ENCODE peak calls at places on chromosomes 12 and 14, in four cellular contexts. Y is tibial artery, D is RWPE1, F is astrocyte. W is an unnamed sample.

GRCh38 chr14:34649344-34649743 is 19.4 kb upstream of the SNX6 start:
- DNase-seq in Y (no peak), D (peak), F (peak), W (no peak)

GRCh38 chr14:76152333-76152681 is 585 bp downstream of the GPATCH2L start:
- DNase-seq in Y (peak), D (peak), F (peak), W (no peak)

GRCh38 chr12:54750-55535 is 11.6 kb upstream of the IQSEC3 start:
- DNase-seq in Y (no peak), D (no peak), F (no peak), W (no peak)

GRCh38 chr14:94451826-94452225 is 774 bp downstream of the SERPINA11 start:
- DNase-seq in Y (no peak), D (no peak), F (no peak), W (no peak)

GRCh38 chr12:117293510-117293909 is 67.9 kb downstream of the NOS1 start:
- DNase-seq in Y (no peak), D (no peak), F (no peak), W (no peak)

GRCh38 chr12:74602881-74603523 is 65.4 kb downstream of the ATXN7L3B start:
- DNase-seq in Y (no peak), D (no peak), F (no peak), W (no peak)

GRCh38 chr14:32319368-32320049 is 9.6 kb upstream of the AKAP6 start:
- DNase-seq in Y (no peak), D (no peak), F (no peak), W (no peak)

GRCh38 chr14:40623641-40624040 is 983.0 kb upstream of the LRFN5 start:
- DNase-seq in Y (no peak), D (no peak), F (no peak), W (no peak)

GRCh38 chr12:51886021-51886710 is 1.7 kb upstream of the ANKRD33 start:
- DNase-seq in Y (peak), D (peak), F (peak), W (no peak)

GRCh38 chr14:43449291-43449690 is 1057.8 kb downstream of the FSCB start:
- DNase-seq in Y (no peak), D (no peak), F (no peak), W (no peak)

GRCh38 chr14:37116933-37117844 is 55.2 kb downstream of the SLC25A21 start:
- DNase-seq in Y (no peak), D (peak), F (peak), W (no peak)

GRCh38 chr14:63493246-63493645 is 49.9 kb downstream of the PPP2R5E start:
- DNase-seq in Y (no peak), D (no peak), F (peak), W (no peak)

GRCh38 chr12:22458301-22458917 is 85.9 kb downstream of the C2CD5 start:
- DNase-seq in Y (no peak), D (no peak), F (no peak), W (no peak)

GRCh38 chr12:28066879-28067278 is 94.3 kb upstream of the PTHLH start:
- DNase-seq in Y (no peak), D (no peak), F (no peak), W (no peak)

GRCh38 chr14:34935552-34935951 is 47.2 kb upstream of the SRP54 start:
- DNase-seq in Y (no peak), D (no peak), F (no peak), W (no peak)

GRCh38 chr12:46089414-46090162 is 99.2 kb upstream of the SCAF11 start:
- DNase-seq in Y (no peak), D (no peak), F (no peak), W (no peak)

GRCh38 chr14:73802431-73803188 is 49.0 kb upstream of the PTGR2 start:
- DNase-seq in Y (no peak), D (peak), F (no peak), W (no peak)

GRCh38 chr12:27164330-27165045 is 79.6 kb upstream of the STK38L start:
- DNase-seq in Y (no peak), D (no peak), F (no peak), W (no peak)

GRCh38 chr14:57962293-57962996 is 96.6 kb upstream of the SLC35F4 start:
- DNase-seq in Y (no peak), D (no peak), F (no peak), W (no peak)

GRCh38 chr14:32698831-32699230 is 239.8 kb upstream of the NPAS3 start:
- DNase-seq in Y (no peak), D (no peak), F (peak), W (no peak)

GRCh38 chr12:57735952-57736742 is 2.4 kb downstream of the AGAP2 start:
- DNase-seq in Y (no peak), D (peak), F (no peak), W (peak)

GRCh38 chr12:57732726-57733593 is 5.6 kb downstream of the AGAP2 start:
- DNase-seq in Y (no peak), D (no peak), F (no peak), W (no peak)

GRCh38 chr12:57853864-57854556 is 7.5 kb upstream of the CTDSP2 start:
- DNase-seq in Y (no peak), D (no peak), F (no peak), W (no peak)

GRCh38 chr12:110038741-110039084 is 9.6 kb downstream of the C12orf76 start:
- DNase-seq in Y (no peak), D (no peak), F (no peak), W (no peak)

GRCh38 chr12:111028830-111029229 is 108.5 kb upstream of the MYL2 start:
- DNase-seq in Y (no peak), D (no peak), F (no peak), W (no peak)

GRCh38 chr12:122352394-122352793 is 70.1 kb downstream of the CLIP1 start:
- DNase-seq in Y (no peak), D (no peak), F (no peak), W (no peak)

GRCh38 chr12:1595026-1595561 is 713 bp upstream of the FBXL14 start:
- DNase-seq in Y (no peak), D (no peak), F (no peak), W (peak)

GRCh38 chr12:84763112-84763511 is 149.5 kb downstream of the SLC6A15 start:
- DNase-seq in Y (no peak), D (no peak), F (peak), W (no peak)

GRCh38 chr12:113768850-113769249 is 197.3 kb downstream of the RBM19 start:
- DNase-seq in Y (no peak), D (no peak), F (no peak), W (no peak)

GRCh38 chr12:76637807-76638206 is 78.2 kb upstream of the OSBPL8 start:
- DNase-seq in Y (no peak), D (peak), F (peak), W (no peak)

GRCh38 chr12:92290016-92290685 is 144.5 kb upstream of the BTG1 start:
- DNase-seq in Y (no peak), D (peak), F (peak), W (no peak)

GRCh38 chr12:92292016-92292415 is 146.4 kb upstream of the BTG1 start:
- DNase-seq in Y (no peak), D (no peak), F (no peak), W (no peak)

GRCh38 chr12:92290881-92291280 is 145.2 kb upstream of the BTG1 start:
- DNase-seq in Y (no peak), D (no peak), F (peak), W (no peak)

GRCh38 chr12:92288533-92288932 is 142.9 kb upstream of the BTG1 start:
- DNase-seq in Y (no peak), D (no peak), F (no peak), W (peak)

GRCh38 chr12:92289611-92290010 is 144.0 kb upstream of the BTG1 start:
- DNase-seq in Y (no peak), D (no peak), F (no peak), W (no peak)
- H3K27ac ChIP-seq in Y (no peak), D (no peak), F (peak), W (no peak)

GRCh38 chr14:61536661-61537566 is 158.4 kb upstream of the HIF1A start:
- DNase-seq in Y (no peak), D (no peak), F (no peak), W (no peak)
- H3K27ac ChIP-seq in Y (no peak), D (peak), F (peak), W (no peak)

GRCh38 chr12:102957339-102958050 is at the start of gene ASCL1:
- DNase-seq in Y (no peak), D (no peak), F (peak), W (peak)

GRCh38 chr12:102958073-102958829 is 777 bp downstream of the ASCL1 start:
- DNase-seq in Y (no peak), D (no peak), F (peak), W (peak)

GRCh38 chr12:102958830-102959176 is 1.3 kb downstream of the ASCL1 start:
- DNase-seq in Y (no peak), D (no peak), F (no peak), W (no peak)

GRCh38 chr12:102955926-102956737 is 1.3 kb upstream of the ASCL1 start:
- DNase-seq in Y (no peak), D (no peak), F (no peak), W (peak)

DNA sequence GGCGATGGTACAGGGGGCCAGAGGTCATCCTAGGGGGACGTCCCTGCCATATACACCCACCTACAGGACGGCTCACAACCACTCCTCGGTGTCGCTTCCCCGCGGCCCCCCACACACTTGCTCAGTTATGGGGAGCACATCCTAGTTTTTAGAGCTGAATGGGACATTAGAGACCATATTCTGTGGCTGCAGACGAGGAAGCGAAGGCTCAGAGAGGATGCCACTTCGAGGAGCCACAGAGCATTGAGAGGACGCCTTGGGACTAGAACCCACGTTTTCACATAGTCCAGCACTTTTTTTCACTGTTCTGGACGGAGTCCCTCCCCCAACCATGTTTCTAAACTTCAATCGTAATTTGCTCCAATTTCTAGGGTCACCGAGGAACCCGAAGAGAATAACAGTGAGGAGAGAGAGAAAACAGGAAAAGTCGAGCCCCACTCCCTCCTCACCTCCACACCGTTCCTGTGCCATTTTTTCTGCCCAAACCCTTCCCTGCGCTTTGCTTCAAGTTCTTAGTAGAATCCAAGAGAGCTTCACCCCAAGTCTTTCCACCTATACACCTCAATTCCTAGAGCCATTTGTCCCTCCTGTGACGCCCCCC is 636 bp upstream of the ASCL1 start:
- DNase-seq in Y (no peak), D (no peak), F (no peak), W (no peak)
- H3K27ac ChIP-seq in Y (no peak), D (no peak), F (no peak), W (no peak)

GRCh38 chr14:74835607-74836250 is 40.2 kb downstream of the PROX2 start:
- DNase-seq in Y (no peak), D (no peak), F (no peak), W (no peak)
- H3K27ac ChIP-seq in Y (no peak), D (no peak), F (no peak), W (no peak)

DNA sequence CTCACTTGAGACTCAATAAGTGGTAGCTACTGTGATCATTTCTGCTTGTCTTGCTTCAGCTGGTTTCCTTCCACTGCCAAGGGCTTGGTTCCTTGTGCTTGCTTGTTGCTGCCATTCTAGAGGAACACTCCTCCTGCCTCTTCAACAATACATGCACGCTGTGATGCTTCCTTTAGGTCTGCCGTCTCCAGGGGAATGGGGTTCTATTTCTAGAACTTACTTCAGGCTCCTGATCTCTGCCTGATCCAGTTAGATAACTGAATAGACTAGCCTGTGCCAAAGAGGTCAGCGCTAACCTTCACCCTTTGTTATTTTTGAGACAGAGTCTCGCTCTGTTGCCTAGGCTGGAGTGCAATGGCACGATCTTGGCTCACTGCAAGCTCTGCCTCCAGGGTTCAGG is 88.6 kb downstream of the CAND1 start:
- DNase-seq in Y (no peak), D (no peak), F (no peak), W (no peak)
- H3K27ac ChIP-seq in Y (no peak), D (no peak), F (no peak), W (no peak)

GRCh38 chr12:11706509-11707331 is 57.2 kb downstream of the ETV6 start:
- DNase-seq in Y (no peak), D (no peak), F (no peak), W (no peak)
- H3K27ac ChIP-seq in Y (peak), D (no peak), F (no peak), W (no peak)

W was measured in substantia nigra.